ENCODE peak calls at places on chromosomes 5 and 9, in five cellular contexts. P, A, D, N and E are unnamed samples. For H4K20me1, the result is how much of the 10 kb centered on the place peaks cover.

GRCh38 chr5:24068507-24068906 is 561.1 kb downstream of the PRDM9 start:
- DNase-seq in P (no peak), A (no peak), D (no peak), N (no peak), E (no peak)

GRCh38 chr9:77714077-77714549 is 66.0 kb upstream of the GNA14 start:
- DNase-seq in P (no peak), A (no peak), D (no peak), N (no peak), E (no peak)

GRCh38 chr5:179301376-179301775 is 43.9 kb downstream of the ADAMTS2 start:
- DNase-seq in P (no peak), A (no peak), D (no peak), N (no peak), E (no peak)

GRCh38 chr5:177356756-177357458 is 817 bp upstream of the RGS14 start:
- DNase-seq in P (no peak), A (no peak), D (no peak), N (no peak), E (no peak)

GRCh38 chr5:79111387-79111959 is at the start of gene BHMT:
- DNase-seq in P (no peak), A (no peak), D (no peak), N (no peak), E (peak)

GRCh38 chr5:41415242-41415641 is 95.2 kb downstream of the PLCXD3 start:
- DNase-seq in P (no peak), A (no peak), D (no peak), N (no peak), E (no peak)

GRCh38 chr9:100499866-100500265 is 26.9 kb downstream of the TMEFF1 start:
- DNase-seq in P (no peak), A (no peak), D (no peak), N (no peak), E (no peak)

GRCh38 chr5:109354761-109355160 is 55.0 kb downstream of the PJA2 start:
- DNase-seq in P (no peak), A (no peak), D (no peak), N (peak), E (no peak)

GRCh38 chr9:76586555-76587314 is 127.8 kb downstream of the GCNT1 start:
- DNase-seq in P (no peak), A (no peak), D (no peak), N (no peak), E (no peak)

GRCh38 chr5:44536650-44537260 is 147.5 kb upstream of the FGF10 start:
- DNase-seq in P (no peak), A (peak), D (no peak), N (peak), E (peak)

GRCh38 chr9:73143606-73144328 is 7.9 kb upstream of the ANXA1 start:
- DNase-seq in P (no peak), A (no peak), D (no peak), N (peak), E (no peak)

GRCh38 chr5:72511371-72512178 is 4.4 kb upstream of the ZNF366 start:
- DNase-seq in P (no peak), A (no peak), D (no peak), N (no peak), E (no peak)

GRCh38 chr5:661891-662750 is 31.0 kb downstream of the TPPP start:
- DNase-seq in P (no peak), A (no peak), D (no peak), N (no peak), E (no peak)

GRCh38 chr5:146042628-146043279 is 62.6 kb downstream of the PLAC8L1 start:
- DNase-seq in P (no peak), A (no peak), D (no peak), N (peak), E (no peak)

GRCh38 chr9:35510745-35511428 is 21.0 kb downstream of the RUSC2 start:
- DNase-seq in P (no peak), A (peak), D (no peak), N (no peak), E (no peak)

GRCh38 chr5:86748538-86749105 is 130.9 kb downstream of the COX7C start:
- DNase-seq in P (no peak), A (no peak), D (no peak), N (no peak), E (no peak)

GRCh38 chr9:3534614-3535404 is 9.0 kb upstream of the RFX3 start:
- DNase-seq in P (no peak), A (no peak), D (no peak), N (no peak), E (no peak)

GRCh38 chr5:179816401-179817070 is 4.2 kb upstream of the SQSTM1 start:
- DNase-seq in P (no peak), A (no peak), D (no peak), N (no peak), E (peak)

GRCh38 chr5:172160506-172160905 is 27.5 kb downstream of the STK10 start:
- DNase-seq in P (no peak), A (no peak), D (no peak), N (no peak), E (no peak)

GRCh38 chr5:153360860-153361259 is 129.6 kb upstream of the GRIA1 start:
- DNase-seq in P (no peak), A (no peak), D (no peak), N (no peak), E (no peak)
- H4K20me1 ChIP-seq in P (under half), A (under half), D (under half), N (under half), E (under half)

DNA sequence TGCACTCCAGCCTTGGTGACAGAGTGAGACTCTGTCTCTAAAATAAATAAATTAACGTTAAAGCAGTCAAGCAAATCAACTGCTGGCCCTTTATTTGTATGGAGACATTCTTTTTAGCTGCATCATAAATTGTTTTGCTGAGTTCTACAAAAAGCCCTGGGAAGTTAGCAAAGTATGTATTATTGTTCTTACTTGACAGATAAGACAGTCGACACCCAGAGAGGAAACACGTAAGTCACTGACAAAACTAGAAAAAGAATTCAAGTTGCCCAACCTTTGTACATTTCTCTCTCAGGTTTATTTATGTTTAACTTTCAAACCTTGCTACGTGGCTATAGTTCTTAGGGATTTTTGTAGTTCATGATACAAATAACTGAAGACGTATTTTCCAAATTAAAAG is 40.4 kb upstream of the MACIR start:
- DNase-seq in P (no peak), A (peak), D (no peak), N (no peak), E (no peak)
- TF ChIP-seq CREB1 in P (no peak), A (no peak), D (no peak), N (no peak), E (no peak)

GRCh38 chr5:81019748-81020147 is 59.6 kb downstream of the RASGRF2 start:
- DNase-seq in P (no peak), A (no peak), D (no peak), N (no peak), E (no peak)
- H3K4me2 ChIP-seq in P (no peak), A (no peak), D (no peak), N (no peak), E (no peak)

GRCh38 chr9:110255064-110255416 is 1.3 kb downstream of the TXN start:
- DNase-seq in P (no peak), A (no peak), D (no peak), N (no peak), E (peak)

GRCh38 chr9:110255417-110256141 is 728 bp downstream of the TXN start:
- DNase-seq in P (no peak), A (peak), D (no peak), N (peak), E (peak)

GRCh38 chr9:110254500-110254899 is 1.8 kb downstream of the TXN start:
- DNase-seq in P (no peak), A (no peak), D (no peak), N (no peak), E (no peak)

GRCh38 chr9:110251212-110251611 is 5.1 kb downstream of the TXN start:
- DNase-seq in P (no peak), A (peak), D (no peak), N (no peak), E (no peak)

DNA sequence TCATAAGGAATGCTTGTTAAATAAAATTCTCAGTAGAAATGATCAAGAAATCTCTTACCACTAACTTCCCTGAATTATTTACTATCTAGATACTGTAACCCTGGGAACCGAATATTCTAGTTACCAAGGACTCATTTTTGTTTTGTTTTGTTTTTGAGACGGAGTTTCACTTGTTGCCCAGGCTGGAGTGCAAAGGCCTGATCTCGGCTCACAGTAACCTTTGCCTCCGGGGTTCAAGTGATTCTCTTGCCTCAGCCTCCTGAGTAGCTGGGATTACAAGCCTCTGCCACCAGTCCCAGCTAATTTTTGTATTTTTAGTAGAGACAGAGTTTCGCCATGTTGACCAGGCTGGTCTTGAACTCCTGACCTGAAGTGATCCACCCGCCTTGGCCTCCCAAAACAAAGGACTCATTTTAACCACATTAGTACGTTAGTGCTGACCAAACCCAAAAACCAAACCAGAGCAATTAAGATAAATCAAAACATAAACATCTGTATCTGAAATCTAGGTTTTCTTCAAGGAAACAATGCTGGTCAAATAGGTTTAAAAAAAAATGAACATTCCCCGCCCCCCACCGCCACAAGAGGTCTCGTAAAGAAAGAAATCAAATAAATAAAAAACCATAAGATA is 3.7 kb downstream of the TXN start:
- DNase-seq in P (no peak), A (peak), D (no peak), N (no peak), E (peak)
- H4K20me1 ChIP-seq in P (under half), A (half or more), D (under half), N (half or more), E (under half)

GRCh38 chr5:105752801-105753200 is 1917.9 kb downstream of the EFNA5 start:
- DNase-seq in P (no peak), A (no peak), D (no peak), N (no peak), E (no peak)
- TF ChIP-seq CREB1 in P (no peak), A (no peak), D (no peak), N (no peak), E (no peak)

GRCh38 chr9:123346826-123347225 is 9.2 kb upstream of the CRB2 start:
- DNase-seq in P (no peak), A (no peak), D (no peak), N (no peak), E (no peak)

GRCh38 chr9:123349033-123349432 is 7.0 kb upstream of the CRB2 start:
- DNase-seq in P (no peak), A (no peak), D (no peak), N (no peak), E (no peak)

GRCh38 chr9:123347289-123348060 is 8.5 kb upstream of the CRB2 start:
- DNase-seq in P (no peak), A (no peak), D (no peak), N (no peak), E (no peak)

GRCh38 chr9:123349691-123350480 is 6.1 kb upstream of the CRB2 start:
- DNase-seq in P (peak), A (peak), D (no peak), N (peak), E (peak)

GRCh38 chr9:123348317-123348992 is 7.5 kb upstream of the CRB2 start:
- DNase-seq in P (no peak), A (no peak), D (no peak), N (no peak), E (no peak)
- H3K4me2 ChIP-seq in P (no peak), A (no peak), D (no peak), N (peak), E (no peak)

GRCh38 chr9:133362359-133363044 is 6.2 kb downstream of the SURF2 start:
- DNase-seq in P (no peak), A (no peak), D (no peak), N (no peak), E (no peak)
- H4K20me1 ChIP-seq in P (under half), A (half or more), D (under half), N (under half), E (under half)

DNA sequence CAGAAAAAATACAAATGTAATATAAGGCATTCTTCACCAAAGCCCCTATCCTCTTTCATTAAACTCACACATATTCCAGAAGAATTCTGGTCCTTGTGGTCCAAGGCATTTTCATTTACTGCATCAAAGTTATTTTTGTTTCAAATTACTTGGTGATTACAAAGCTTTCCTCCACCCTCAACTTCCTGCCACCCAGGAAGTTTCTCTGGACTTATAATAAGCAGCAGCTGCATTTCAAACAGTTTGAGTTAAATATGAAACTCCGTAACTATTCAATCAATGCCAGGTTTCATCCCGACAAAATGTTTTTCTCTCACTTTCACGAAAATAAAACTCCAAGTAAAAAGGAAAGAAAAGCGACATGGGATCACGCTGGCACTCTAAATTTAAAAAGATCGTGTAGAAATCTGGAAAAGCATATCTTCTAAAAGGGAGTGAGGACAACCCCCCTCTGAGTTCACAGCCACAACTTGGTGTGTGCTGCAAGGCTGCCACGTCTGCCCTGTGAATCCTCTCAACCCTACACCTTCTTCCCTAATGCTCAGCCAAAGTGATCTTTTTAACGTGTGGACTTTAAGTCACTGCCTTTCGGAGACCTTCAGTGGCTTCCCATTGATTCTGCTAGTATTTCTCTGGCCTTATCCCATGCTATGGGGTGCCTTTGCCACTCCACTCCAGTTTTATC is 90.9 kb upstream of the CER1 start:
- DNase-seq in P (no peak), A (no peak), D (no peak), N (no peak), E (no peak)
- TF ChIP-seq CREB1 in P (no peak), A (no peak), D (no peak), N (no peak), E (no peak)

DNA sequence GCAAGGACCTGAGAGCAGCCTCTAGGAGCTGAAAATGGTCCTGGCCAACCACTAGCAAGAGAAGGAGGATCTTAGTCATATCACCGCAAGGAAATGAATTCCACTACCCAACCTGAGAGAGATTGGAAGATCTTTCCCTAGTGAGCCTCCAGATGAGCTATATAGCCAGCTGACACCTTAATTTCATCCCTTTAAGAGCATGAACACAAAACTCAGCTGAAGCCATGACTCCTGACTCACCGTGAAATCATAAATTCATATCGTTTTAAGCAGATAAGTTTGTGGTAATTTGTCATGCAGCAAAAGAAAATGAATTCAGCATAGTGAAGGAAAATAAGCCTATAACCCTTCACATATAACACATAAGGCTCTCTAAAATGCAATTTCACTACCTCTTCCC is 23.5 kb downstream of the MAPKAP1 start:
- DNase-seq in P (no peak), A (no peak), D (no peak), N (no peak), E (no peak)
- H3K4me2 ChIP-seq in P (no peak), A (no peak), D (no peak), N (no peak), E (no peak)

GRCh38 chr5:67104859-67105258 is 91.7 kb downstream of the CD180 start:
- DNase-seq in P (no peak), A (no peak), D (no peak), N (no peak), E (no peak)

GRCh38 chr5:67100301-67100700 is 96.3 kb downstream of the CD180 start:
- DNase-seq in P (no peak), A (no peak), D (no peak), N (no peak), E (no peak)

GRCh38 chr5:67105270-67105669 is 91.3 kb downstream of the CD180 start:
- DNase-seq in P (no peak), A (no peak), D (no peak), N (no peak), E (no peak)

GRCh38 chr5:67106626-67107342 is 89.8 kb downstream of the CD180 start:
- DNase-seq in P (no peak), A (no peak), D (no peak), N (no peak), E (no peak)

GRCh38 chr5:67102708-67103107 is 93.9 kb downstream of the CD180 start:
- DNase-seq in P (no peak), A (no peak), D (no peak), N (no peak), E (no peak)
- H4K20me1 ChIP-seq in P (under half), A (under half), D (under half), N (under half), E (under half)